ENCODE peak calls at places on chromosomes 13 and 19, in six cellular contexts. G is IMR-90, N is mesendoderm, X is H1, T is neuronal stem cell, J is mesenchymal stem cell. F is an unnamed sample.

GRCh38 chr19:14003279-14004051 is 2.7 kb downstream of the RFX1 start:
- DNase-seq in G (no peak), N (no peak), X (no peak), T (no peak), J (no peak), F (no peak)

GRCh38 chr19:21023901-21024300 is 3.4 kb downstream of the ZNF430 start:
- DNase-seq in G (peak; percentile 65), N (no peak), X (no peak), T (no peak), J (no peak), F (no peak)

GRCh38 chr13:108342369-108343289 is 73.1 kb downstream of the TNFSF13B start:
- DNase-seq in G (peak; percentile 35), N (peak; percentile 48), X (no peak), T (peak; percentile 14), J (peak; percentile 38), F (no peak)

GRCh38 chr19:6772028-6772865 is at the start of gene VAV1:
- DNase-seq in G (no peak), N (no peak), X (no peak), T (no peak), J (no peak), F (peak; percentile 46)

GRCh38 chr13:90070362-90070761 is 1277.1 kb upstream of the MIR17HG start:
- DNase-seq in G (no peak), N (no peak), X (no peak), T (no peak), J (peak; percentile 3), F (no peak)

GRCh38 chr13:112958127-112958989 is 10.7 kb upstream of the MCF2L start:
- DNase-seq in G (no peak), N (no peak), X (no peak), T (no peak), J (no peak), F (no peak)

GRCh38 chr13:101739382-101740178 is 287.1 kb downstream of the ITGBL1 start:
- DNase-seq in G (no peak), N (no peak), X (no peak), T (no peak), J (no peak), F (no peak)

GRCh38 chr13:64639206-64639605 is 2590.9 kb downstream of the PCDH9 start:
- DNase-seq in G (no peak), N (no peak), X (no peak), T (no peak), J (no peak), F (no peak)

GRCh38 chr13:20482275-20482761 is 43.3 kb downstream of the CRYL1 start:
- DNase-seq in G (no peak), N (peak; percentile 58), X (no peak), T (no peak), J (no peak), F (no peak)

GRCh38 chr19:5801796-5802616 is 2.9 kb upstream of the NRTN start:
- DNase-seq in G (peak; percentile 12), N (peak; percentile 88), X (no peak), T (peak; percentile 71), J (peak; percentile 47), F (peak; percentile 80)

GRCh38 chr13:52405767-52406494 is at the start of gene THSD1:
- DNase-seq in G (peak; percentile 41), N (peak; percentile 27), X (no peak), T (peak; percentile 17), J (no peak), F (peak; percentile 55)

GRCh38 chr13:109842521-109842920 is 56.1 kb upstream of the IRS2 start:
- DNase-seq in G (no peak), N (no peak), X (no peak), T (no peak), J (no peak), F (no peak)

GRCh38 chr13:109844396-109844795 is 58.0 kb upstream of the IRS2 start:
- DNase-seq in G (peak; percentile 73), N (no peak), X (no peak), T (no peak), J (peak; percentile 37), F (no peak)

GRCh38 chr13:109840201-109840892 is 54.0 kb upstream of the IRS2 start:
- DNase-seq in G (peak; percentile 56), N (peak; percentile 40), X (no peak), T (peak; percentile 32), J (peak; percentile 52), F (no peak)

GRCh38 chr13:109843695-109844094 is 57.3 kb upstream of the IRS2 start:
- DNase-seq in G (no peak), N (no peak), X (no peak), T (no peak), J (no peak), F (no peak)

DNA sequence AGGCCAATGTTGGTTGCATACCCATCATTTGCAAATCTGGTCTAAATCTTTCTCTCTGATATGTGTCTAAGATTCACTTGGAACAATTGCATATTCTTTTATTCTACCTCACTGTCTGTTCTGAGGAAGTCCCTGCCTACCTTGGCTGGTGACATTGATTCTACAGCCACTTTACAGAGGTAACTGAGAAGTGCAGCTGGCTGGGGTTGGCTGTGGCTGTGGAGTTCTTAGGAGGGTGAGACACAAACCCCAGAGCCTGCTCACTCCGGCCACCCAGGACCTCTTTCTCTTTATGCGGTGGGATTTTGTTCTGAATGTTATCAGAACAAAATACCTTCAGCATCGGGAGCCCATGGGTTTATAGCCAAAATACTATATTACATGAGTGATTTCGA is 54.5 kb upstream of the IRS2 start:
- DNase-seq in G (no peak), N (no peak), X (no peak), T (no peak), J (no peak), F (no peak)
- H2BK15ac ChIP-seq in G (peak overlapping the region; percentile 11), N (no peak overlapping the region), X (no peak overlapping the region), T (no peak overlapping the region), J (no peak overlapping the region), F (no peak overlapping the region)

GRCh38 chr13:45384474-45385174 is 33.5 kb downstream of the SLC25A30 start:
- DNase-seq in G (no peak), N (no peak), X (no peak), T (no peak), J (no peak), F (no peak)
- H2BK15ac ChIP-seq in G (no peak overlapping the region), N (no peak overlapping the region), X (no peak overlapping the region), T (no peak overlapping the region), J (no peak overlapping the region), F (no peak overlapping the region)

GRCh38 chr19:3474015-3474414 is 6.3 kb downstream of the SMIM24 start:
- DNase-seq in G (no peak), N (no peak), X (no peak), T (no peak), J (no peak), F (no peak)
- H2BK15ac ChIP-seq in G (no peak overlapping the region), N (no peak overlapping the region), X (no peak overlapping the region), T (no peak overlapping the region), J (no peak overlapping the region), F (no peak overlapping the region)

GRCh38 chr13:109627649-109628048 is 158.7 kb downstream of the IRS2 start:
- DNase-seq in G (no peak), N (no peak), X (no peak), T (no peak), J (no peak), F (no peak)
- H2BK15ac ChIP-seq in G (no peak overlapping the region), N (no peak overlapping the region), X (no peak overlapping the region), T (no peak overlapping the region), J (no peak overlapping the region), F (no peak overlapping the region)

GRCh38 chr19:29048873-29049272 is 164.1 kb downstream of the UQCRFS1 start:
- DNase-seq in G (no peak), N (no peak), X (no peak), T (no peak), J (no peak), F (no peak)
- H2BK15ac ChIP-seq in G (no peak overlapping the region), N (no peak overlapping the region), X (no peak overlapping the region), T (no peak overlapping the region), J (no peak overlapping the region), F (no peak overlapping the region)

DNA sequence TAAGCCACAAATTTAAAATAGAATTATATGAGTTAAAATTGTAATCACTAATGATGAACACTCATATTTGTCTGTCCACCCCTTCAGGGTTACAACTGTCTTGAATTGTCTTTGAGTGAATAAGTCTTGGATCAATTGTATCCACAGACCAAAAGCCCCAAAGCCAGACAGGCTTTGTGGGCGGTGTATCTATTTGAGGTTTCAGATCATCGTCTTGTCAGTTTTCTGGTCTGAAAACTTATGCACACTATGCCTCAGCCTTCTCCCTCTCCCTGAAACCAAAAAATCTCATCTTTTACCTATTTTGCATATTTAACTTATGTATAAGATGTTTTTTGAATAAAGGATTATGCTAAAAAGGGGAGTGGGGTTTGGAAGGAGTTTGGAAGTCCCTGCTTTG is 52.0 kb downstream of the DPY19L3 start:
- DNase-seq in G (no peak), N (no peak), X (no peak), T (no peak), J (no peak), F (no peak)
- H2BK15ac ChIP-seq in G (no peak overlapping the region), N (no peak overlapping the region), X (no peak overlapping the region), T (no peak overlapping the region), J (no peak overlapping the region), F (no peak overlapping the region)

GRCh38 chr13:97468331-97468730 is 34.4 kb downstream of the RAP2A start:
- DNase-seq in G (peak; percentile 46), N (peak; percentile 39), X (no peak), T (no peak), J (peak; percentile 21), F (no peak)
- H2BK15ac ChIP-seq in G (no peak overlapping the region), N (no peak overlapping the region), X (no peak overlapping the region), T (no peak overlapping the region), J (no peak overlapping the region), F (no peak overlapping the region)

DNA sequence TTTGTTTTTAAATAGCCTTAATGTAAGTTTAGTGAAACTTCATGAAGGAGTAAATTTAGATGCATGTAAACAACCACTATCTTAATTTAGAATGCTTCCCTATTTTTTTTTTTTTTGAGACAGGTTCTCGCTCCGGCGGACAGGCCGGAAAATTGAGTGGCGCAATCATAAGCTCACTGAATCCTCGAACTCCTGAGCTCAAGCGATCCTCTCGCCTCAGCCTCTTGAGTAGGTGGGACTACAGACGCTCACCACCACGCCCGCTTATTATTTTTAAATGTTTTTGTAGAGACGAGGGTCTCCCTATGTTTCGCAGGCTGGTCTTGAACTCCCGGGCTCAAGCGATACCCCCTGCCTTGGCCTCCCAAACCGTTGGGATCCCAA is 1.6 kb downstream of the TEX30 start:
- DNase-seq in G (no peak), N (no peak), X (no peak), T (no peak), J (no peak), F (no peak)
- H2BK15ac ChIP-seq in G (no peak overlapping the region), N (no peak overlapping the region), X (no peak overlapping the region), T (no peak overlapping the region), J (no peak overlapping the region), F (no peak overlapping the region)

F was measured in H9.